ENCODE peak calls at places on chromosomes 11 and 22, in four cellular contexts. J, G, D and P are unnamed samples.

GRCh38 chr11:83734120-83734519 is 448.0 kb upstream of the CCDC90B start:
- DNase-seq in J (no peak), G (no peak), D (no peak), P (no peak)

GRCh38 chr11:120674537-120674936 is 163.0 kb downstream of the GRIK4 start:
- DNase-seq in J (no peak), G (no peak), D (no peak), P (no peak)

GRCh38 chr11:63951779-63952536 is 13.2 kb downstream of the NAA40 start:
- DNase-seq in J (peak), G (no peak), D (no peak), P (no peak)

GRCh38 chr11:124297921-124298320 is 15.8 kb downstream of the OR8D1 start:
- DNase-seq in J (peak), G (no peak), D (no peak), P (no peak)

GRCh38 chr11:71286701-71287643 is 34.6 kb upstream of the SHANK2 start:
- DNase-seq in J (peak), G (peak), D (no peak), P (no peak)

GRCh38 chr11:63490551-63491239 is at the start of gene PLAAT5:
- DNase-seq in J (peak), G (no peak), D (no peak), P (peak)

GRCh38 chr22:45511847-45512261 is 9.2 kb downstream of the FBLN1 start:
- DNase-seq in J (peak), G (no peak), D (no peak), P (peak)

GRCh38 chr22:44180706-44181032 is at the start of gene PARVG:
- DNase-seq in J (no peak), G (no peak), D (no peak), P (no peak)

GRCh38 chr22:47332246-47332980 is 570.0 kb downstream of the TBC1D22A start:
- DNase-seq in J (no peak), G (peak), D (no peak), P (no peak)

GRCh38 chr11:65445604-65446445 is 23.2 kb downstream of the NEAT1 start:
- DNase-seq in J (peak), G (no peak), D (no peak), P (no peak)

GRCh38 chr22:33756508-33756949 is 163.7 kb downstream of the LARGE1 start:
- DNase-seq in J (no peak), G (no peak), D (no peak), P (no peak)

GRCh38 chr22:44094751-44095302 is 70.7 kb downstream of the PARVB start:
- DNase-seq in J (no peak), G (no peak), D (no peak), P (peak)